ENCODE peak calls at places on chromosomes 13 and 19, in five cellular contexts. One of them, this sample, is unnamed.

GRCh38 chr13:35818577-35819165 is 312.5 kb downstream of the DCLK1 start:
- DNase-seq in cardiac fibroblast: peak; percentile 63
- DNase-seq in mucosa of descending colon: no peak
- DNase-seq in cardiac muscle cell: peak; percentile 70
- DNase-seq in NB4: peak; percentile 52
- DNase-seq in this sample: peak; percentile 16

GRCh38 chr19:920051-920857 is 3.1 kb downstream of the KISS1R start:
- DNase-seq in cardiac fibroblast: peak; percentile 43
- DNase-seq in mucosa of descending colon: peak; percentile 78
- DNase-seq in cardiac muscle cell: peak; percentile 53
- DNase-seq in NB4: peak; percentile 68
- DNase-seq in this sample: peak; percentile 85

GRCh38 chr19:10780368-10780767 is 55.6 kb downstream of the TMED1 start:
- DNase-seq in cardiac fibroblast: peak; percentile 96
- DNase-seq in mucosa of descending colon: no peak
- DNase-seq in cardiac muscle cell: peak; percentile 95
- DNase-seq in NB4: peak; percentile 92
- DNase-seq in this sample: no peak

GRCh38 chr19:47663911-47664771 is 49.1 kb upstream of the EHD2 start:
- DNase-seq in cardiac fibroblast: peak; percentile 99
- DNase-seq in mucosa of descending colon: no peak
- DNase-seq in cardiac muscle cell: peak; percentile 100
- DNase-seq in NB4: peak; percentile 100
- DNase-seq in this sample: no peak

GRCh38 chr13:31101511-31102170 is 60.1 kb downstream of the HSPH1 start:
- DNase-seq in cardiac fibroblast: no peak
- DNase-seq in mucosa of descending colon: no peak
- DNase-seq in cardiac muscle cell: peak; percentile 10
- DNase-seq in NB4: no peak
- DNase-seq in this sample: no peak

GRCh38 chr19:5913739-5914357 is at the start of gene CAPS:
- DNase-seq in cardiac fibroblast: peak; percentile 82
- DNase-seq in mucosa of descending colon: peak; percentile 86
- DNase-seq in cardiac muscle cell: peak; percentile 72
- DNase-seq in NB4: no peak
- DNase-seq in this sample: no peak

GRCh38 chr13:107421028-107421427 is 794.3 kb downstream of the LIG4 start:
- DNase-seq in cardiac fibroblast: peak; percentile 16
- DNase-seq in mucosa of descending colon: no peak
- DNase-seq in cardiac muscle cell: peak; percentile 20
- DNase-seq in NB4: no peak
- DNase-seq in this sample: no peak

GRCh38 chr19:38134538-38135149 is 89.4 kb downstream of the DPF1 start:
- DNase-seq in cardiac fibroblast: peak; percentile 50
- DNase-seq in mucosa of descending colon: no peak
- DNase-seq in cardiac muscle cell: peak; percentile 53
- DNase-seq in NB4: peak; percentile 36
- DNase-seq in this sample: peak; percentile 60

GRCh38 chr19:47109541-47110375 is 3.8 kb downstream of the ZC3H4 start:
- DNase-seq in cardiac fibroblast: peak; percentile 62
- DNase-seq in mucosa of descending colon: no peak
- DNase-seq in cardiac muscle cell: peak; percentile 61
- DNase-seq in NB4: peak; percentile 90
- DNase-seq in this sample: peak; percentile 11

GRCh38 chr13:67023088-67023893 is 206.8 kb downstream of the PCDH9 start:
- DNase-seq in cardiac fibroblast: peak; percentile 91
- DNase-seq in mucosa of descending colon: no peak
- DNase-seq in cardiac muscle cell: peak; percentile 96
- DNase-seq in NB4: peak; percentile 4
- DNase-seq in this sample: no peak

GRCh38 chr13:50713849-50714248 is 129.6 kb downstream of the DLEU7 start:
- DNase-seq in cardiac fibroblast: peak; percentile 49
- DNase-seq in mucosa of descending colon: no peak
- DNase-seq in cardiac muscle cell: peak; percentile 91
- DNase-seq in NB4: peak; percentile 99
- DNase-seq in this sample: no peak

GRCh38 chr13:30835442-30835841 is 70.6 kb upstream of the MEDAG start:
- DNase-seq in cardiac fibroblast: no peak
- DNase-seq in mucosa of descending colon: no peak
- DNase-seq in cardiac muscle cell: peak; percentile 51
- DNase-seq in NB4: no peak
- DNase-seq in this sample: no peak

GRCh38 chr19:3142292-3142670 is 6.4 kb downstream of the GNA15 start:
- DNase-seq in cardiac fibroblast: peak; percentile 79
- DNase-seq in mucosa of descending colon: no peak
- DNase-seq in cardiac muscle cell: peak; percentile 76
- DNase-seq in NB4: peak; percentile 65
- DNase-seq in this sample: no peak

GRCh38 chr19:35559281-35559659 is 4.2 kb downstream of the ATP4A start:
- DNase-seq in cardiac fibroblast: no peak
- DNase-seq in mucosa of descending colon: no peak
- DNase-seq in cardiac muscle cell: no peak
- DNase-seq in NB4: peak; percentile 77
- DNase-seq in this sample: peak; percentile 72

DNA sequence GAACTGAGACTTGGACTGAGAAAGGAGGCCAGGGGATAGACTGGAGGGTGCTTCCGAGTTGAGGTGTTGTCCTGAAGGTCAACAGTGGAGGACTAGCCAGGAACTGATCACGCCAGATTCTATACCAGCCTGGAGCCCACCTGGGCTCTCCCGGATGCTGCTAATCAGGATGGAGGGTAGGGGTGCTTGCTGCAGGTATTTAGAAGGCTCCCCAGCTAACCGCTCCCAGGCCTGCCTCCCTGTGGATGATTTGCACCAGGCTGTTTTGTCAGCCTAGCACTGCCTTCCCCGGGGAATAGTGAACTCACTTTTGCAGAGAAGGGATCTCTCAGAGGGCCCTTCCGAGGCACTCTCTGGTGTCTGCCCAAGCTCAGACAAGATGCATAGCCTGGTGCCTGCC is 60.5 kb upstream of the KCTD15 start:
- DNase-seq in cardiac fibroblast: no peak
- DNase-seq in mucosa of descending colon: no peak
- DNase-seq in cardiac muscle cell: no peak
- DNase-seq in NB4: no peak
- DNase-seq in this sample: no peak
- TF ChIP-seq CTCF in cardiac fibroblast: no peak
- TF ChIP-seq CTCF in mucosa of descending colon: no peak
- TF ChIP-seq CTCF in cardiac muscle cell: no peak
- TF ChIP-seq CTCF in NB4: no peak
- TF ChIP-seq CTCF in this sample: no peak

GRCh38 chr13:38042771-38043170 is 173.2 kb upstream of the TRPC4 start:
- DNase-seq in cardiac fibroblast: peak; percentile 14
- DNase-seq in mucosa of descending colon: no peak
- DNase-seq in cardiac muscle cell: peak; percentile 25
- DNase-seq in NB4: no peak
- DNase-seq in this sample: no peak

GRCh38 chr13:38044067-38044466 is 174.5 kb upstream of the TRPC4 start:
- DNase-seq in cardiac fibroblast: no peak
- DNase-seq in mucosa of descending colon: no peak
- DNase-seq in cardiac muscle cell: no peak
- DNase-seq in NB4: no peak
- DNase-seq in this sample: no peak

GRCh38 chr13:38046049-38046376 is 176.4 kb upstream of the TRPC4 start:
- DNase-seq in cardiac fibroblast: no peak
- DNase-seq in mucosa of descending colon: no peak
- DNase-seq in cardiac muscle cell: no peak
- DNase-seq in NB4: no peak
- DNase-seq in this sample: no peak

DNA sequence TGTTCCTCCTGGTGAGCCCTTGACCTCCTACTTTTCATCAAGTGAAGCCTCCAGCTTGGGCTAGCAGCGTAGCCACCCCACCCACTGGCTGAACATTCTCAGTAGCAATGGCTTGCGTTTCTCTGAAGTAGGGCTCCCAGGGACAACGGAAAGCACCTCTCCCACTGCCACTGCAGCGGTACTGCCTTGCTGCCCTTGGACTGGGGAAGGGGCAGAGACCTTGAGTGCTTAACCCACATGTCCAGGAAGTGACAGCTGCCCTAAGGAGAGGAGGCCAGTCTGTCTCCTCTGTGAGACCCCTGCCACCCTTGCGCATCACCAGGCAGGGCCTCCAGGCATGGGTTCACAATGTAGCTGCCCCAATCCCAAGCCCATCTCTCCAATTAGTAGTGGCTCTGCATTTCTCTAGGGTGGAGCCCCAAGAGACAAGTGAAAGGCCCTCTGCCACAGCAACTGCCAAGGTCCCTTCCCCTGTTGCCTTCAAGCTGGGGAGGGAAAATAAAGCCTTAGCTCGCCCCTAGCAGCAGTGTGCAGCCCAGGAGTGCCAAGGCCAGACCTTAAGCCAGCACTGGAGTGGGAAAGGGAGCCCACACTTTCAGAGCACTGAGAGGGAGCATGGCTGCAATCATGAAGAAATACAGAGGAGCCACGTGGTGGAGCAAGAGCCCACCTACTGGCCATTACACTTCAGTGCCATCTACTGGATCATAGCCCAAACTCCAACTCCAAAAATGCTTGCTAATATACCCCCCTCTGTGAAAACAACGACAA is 175.9 kb upstream of the TRPC4 start:
- DNase-seq in cardiac fibroblast: peak; percentile 60
- DNase-seq in mucosa of descending colon: no peak
- DNase-seq in cardiac muscle cell: peak; percentile 70
- DNase-seq in NB4: peak; percentile 52
- DNase-seq in this sample: no peak
- TF ChIP-seq CTCF in cardiac fibroblast: peak; percentile 69
- TF ChIP-seq CTCF in mucosa of descending colon: no peak
- TF ChIP-seq CTCF in cardiac muscle cell: peak; percentile 70
- TF ChIP-seq CTCF in NB4: peak; percentile 68
- TF ChIP-seq CTCF in this sample: peak; percentile 36

DNA sequence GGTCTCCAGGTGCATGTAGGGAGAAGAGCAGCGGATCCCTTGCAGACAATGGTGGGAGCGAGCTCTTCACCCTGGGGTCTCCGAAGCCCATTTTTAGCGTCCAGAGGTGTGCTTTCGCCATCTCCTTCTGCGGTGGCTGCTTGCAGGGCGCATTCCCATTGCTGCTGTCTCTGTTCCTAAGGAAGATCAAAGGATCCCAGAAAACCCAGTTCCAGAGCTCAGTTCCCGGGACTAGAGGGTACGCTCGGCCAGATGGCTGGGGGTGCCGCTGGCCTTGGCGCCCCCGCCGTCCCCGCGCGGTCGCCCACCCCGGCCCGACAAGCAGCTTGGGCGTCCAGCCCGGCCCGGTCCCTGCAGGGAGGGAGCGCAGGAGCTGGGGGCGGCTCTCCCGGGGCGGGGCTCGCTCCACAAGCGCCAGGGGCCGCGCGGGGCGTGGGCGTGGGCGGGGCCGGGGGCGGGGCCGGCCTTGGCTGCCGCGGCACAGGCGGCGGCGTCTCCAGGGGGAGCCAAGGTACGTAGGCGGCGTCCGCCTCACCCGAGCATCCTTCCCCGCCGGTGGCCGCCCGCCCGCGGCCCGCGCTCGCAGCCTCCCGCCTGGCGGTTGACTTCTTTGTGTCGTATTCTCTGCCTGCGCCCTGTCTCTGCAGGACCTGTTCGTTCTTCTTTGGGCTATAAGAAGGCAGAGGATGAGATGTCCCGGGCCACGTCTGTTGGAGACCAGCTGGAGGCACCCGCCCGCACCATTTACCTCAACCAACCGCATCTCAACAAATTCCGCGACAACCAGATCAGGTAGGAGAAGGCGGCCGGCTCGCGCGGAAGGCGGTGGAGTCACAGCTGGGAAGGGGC is 96.8 kb downstream of the ATP8A2 start:
- DNase-seq in cardiac fibroblast: no peak
- DNase-seq in mucosa of descending colon: no peak
- DNase-seq in cardiac muscle cell: peak; percentile 21
- DNase-seq in NB4: no peak
- DNase-seq in this sample: peak; percentile 66
- TF ChIP-seq CTCF in cardiac fibroblast: no peak
- TF ChIP-seq CTCF in mucosa of descending colon: no peak
- TF ChIP-seq CTCF in cardiac muscle cell: no peak
- TF ChIP-seq CTCF in NB4: no peak
- TF ChIP-seq CTCF in this sample: no peak

GRCh38 chr13:39783051-39783450 is 127.6 kb downstream of the COG6 start:
- DNase-seq in cardiac fibroblast: peak; percentile 50
- DNase-seq in mucosa of descending colon: no peak
- DNase-seq in cardiac muscle cell: peak; percentile 46
- DNase-seq in NB4: no peak
- DNase-seq in this sample: no peak
- TF ChIP-seq CTCF in cardiac fibroblast: no peak
- TF ChIP-seq CTCF in mucosa of descending colon: no peak
- TF ChIP-seq CTCF in cardiac muscle cell: no peak
- TF ChIP-seq CTCF in NB4: no peak
- TF ChIP-seq CTCF in this sample: no peak

DNA sequence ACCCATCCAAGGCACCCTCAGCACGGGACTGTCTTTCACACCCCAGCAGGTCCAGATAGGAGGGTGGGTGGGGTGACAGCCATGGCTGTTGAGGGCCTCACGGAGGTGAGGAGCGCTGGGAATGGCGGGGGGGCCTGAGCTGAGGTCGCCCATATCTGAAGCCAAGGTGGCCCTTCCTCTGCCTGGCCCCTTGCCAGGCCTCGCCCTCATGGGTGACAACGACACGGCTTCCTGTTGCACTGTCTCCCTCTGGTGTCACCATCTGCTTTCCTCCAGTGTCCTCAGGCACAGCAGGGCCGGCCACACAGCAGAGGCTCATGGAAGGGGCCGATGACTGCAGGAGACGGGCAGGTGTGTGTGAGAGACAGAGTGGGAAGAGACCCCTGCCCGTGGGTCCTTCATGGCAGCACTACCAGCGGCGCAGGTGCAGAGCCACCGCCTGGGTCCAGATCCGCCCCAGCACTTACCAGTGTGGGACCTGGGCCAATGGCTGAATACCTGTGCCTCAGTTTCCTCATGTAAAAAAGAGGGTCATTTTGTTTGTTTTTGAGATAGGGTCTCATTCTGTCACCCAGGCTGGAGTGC is 8.1 kb upstream of the NKPD1 start:
- DNase-seq in cardiac fibroblast: no peak
- DNase-seq in mucosa of descending colon: no peak
- DNase-seq in cardiac muscle cell: no peak
- DNase-seq in NB4: no peak
- DNase-seq in this sample: no peak
- TF ChIP-seq CTCF in cardiac fibroblast: no peak
- TF ChIP-seq CTCF in mucosa of descending colon: no peak
- TF ChIP-seq CTCF in cardiac muscle cell: no peak
- TF ChIP-seq CTCF in NB4: no peak
- TF ChIP-seq CTCF in this sample: no peak

GRCh38 chr19:43532962-43533545 is at the start of gene ZNF575:
- DNase-seq in cardiac fibroblast: peak; percentile 97
- DNase-seq in mucosa of descending colon: peak; percentile 94
- DNase-seq in cardiac muscle cell: peak; percentile 98
- DNase-seq in NB4: peak; percentile 93
- DNase-seq in this sample: peak; percentile 96
- TF ChIP-seq CTCF in cardiac fibroblast: no peak
- TF ChIP-seq CTCF in mucosa of descending colon: no peak
- TF ChIP-seq CTCF in cardiac muscle cell: no peak
- TF ChIP-seq CTCF in NB4: no peak
- TF ChIP-seq CTCF in this sample: no peak